ENCODE peak calls at places on chromosomes 3 and 15, in seven cellular contexts. Q is stimulated activated CD8-positive, alpha-beta memory T cell treated with anti-CD3 and anti-CD28 coated beads, Interleukin-4, amount 100 ng/mL, for 24 hours; N is activated CD8-positive, alpha-beta memory T cell treated with anti-CD3 and anti-CD28 coated beads, Interleukin-2, amount 50 U/mL, for 48 hours; P is GM04504; T is epithelial cell of esophagus; Z is WERI-Rb-1; E is stimulated activated CD4-positive, alpha-beta T cell treated with anti-CD3 and anti-CD28 coated beads, TNF-alpha, amount 100 ng/mL, for 24 hours. B is an unnamed sample.
A peak's percentile ranks its signal among the peaks of the same experiment; 100 is the strongest.

GRCh38 chr3:65334045-65334665 is 646.4 kb upstream of the ADAMTS9 start:
- DNase-seq in E (no peak), Z (peak; percentile 9), N (no peak), P (no peak), T (no peak), Q (no peak), B (no peak)

GRCh38 chr3:53026423-53027162 is 19.3 kb downstream of the SFMBT1 start:
- DNase-seq in Z (no peak), E (no peak), N (no peak), Q (no peak), T (no peak), P (no peak), B (no peak)

GRCh38 chr15:79680721-79681120 is 216.1 kb downstream of the MTHFS start:
- DNase-seq in E (no peak), T (peak; percentile 87), N (no peak), Q (no peak), P (peak; percentile 51), Z (no peak), B (no peak)

GRCh38 chr3:150106752-150107428 is 136.2 kb upstream of the PFN2 start:
- DNase-seq in Z (peak; percentile 65), E (no peak), Q (no peak), T (peak; percentile 49), P (peak; percentile 95), N (no peak), B (no peak)

GRCh38 chr3:100068758-100069345 is 45.4 kb downstream of the FILIP1L start:
- DNase-seq in E (peak; percentile 73), Q (peak; percentile 70), T (peak; percentile 78), N (peak; percentile 83), Z (peak; percentile 87), P (no peak), B (peak; percentile 45)

GRCh38 chr15:47439146-47439869 is 278.0 kb upstream of the SEMA6D start:
- DNase-seq in E (no peak), P (no peak), Q (no peak), Z (no peak), N (no peak), T (peak; percentile 46), B (no peak)

GRCh38 chr15:89750560-89751542 is at the start of gene MESP1:
- DNase-seq in Z (peak; percentile 94), Q (peak; percentile 82), N (peak; percentile 94), T (peak; percentile 87), E (peak; percentile 85), P (peak; percentile 68), B (peak; percentile 89)

GRCh38 chr3:17742837-17743659 is 617 bp upstream of the TBC1D5 start:
- DNase-seq in P (no peak), T (no peak), N (no peak), Z (no peak), Q (no peak), E (no peak), B (no peak)

GRCh38 chr15:52682776-52683175 is 3.6 kb upstream of the ATOSA start:
- DNase-seq in T (peak; percentile 41), N (no peak), Q (no peak), E (no peak), P (no peak), Z (no peak), B (no peak)

GRCh38 chr3:138068579-138069174 is 46.7 kb downstream of the DZIP1L start:
- DNase-seq in N (peak; percentile 93), P (peak; percentile 25), Q (peak; percentile 57), E (peak; percentile 77), T (peak; percentile 79), Z (peak; percentile 69), B (peak; percentile 64)

GRCh38 chr3:50068134-50068533 is 20.6 kb upstream of the RBM5 start:
- DNase-seq in Q (no peak), Z (no peak), T (no peak), N (no peak), E (no peak), P (no peak), B (no peak)

GRCh38 chr15:53910236-53910849 is 67.9 kb upstream of the UNC13C start:
- DNase-seq in T (peak; percentile 96), Q (no peak), Z (no peak), P (no peak), E (no peak), N (no peak), B (no peak)

GRCh38 chr15:101459579-101460300 is 29.8 kb downstream of the PCSK6 start:
- DNase-seq in Q (no peak), E (no peak), Z (no peak), T (no peak), P (no peak), N (no peak), B (no peak)

GRCh38 chr3:191753186-191753585 is 292.2 kb downstream of the PYDC2 start:
- DNase-seq in E (no peak), P (peak; percentile 15), Q (no peak), N (no peak), Z (no peak), T (no peak), B (no peak)

GRCh38 chr3:134927596-134927995 is 132.5 kb downstream of the EPHB1 start:
- DNase-seq in Q (no peak), P (no peak), Z (no peak), E (no peak), N (no peak), T (no peak), B (no peak)

GRCh38 chr3:72086051-72086711 is 301.2 kb upstream of the PROK2 start:
- DNase-seq in N (no peak), Z (no peak), P (no peak), E (no peak), Q (no peak), T (peak; percentile 10), B (no peak)

GRCh38 chr3:39413691-39414420 is 7.3 kb downstream of the RPSA start:
- DNase-seq in N (peak; percentile 68), Z (no peak), P (no peak), Q (no peak), T (no peak), E (no peak), B (no peak)

GRCh38 chr3:80367149-80367548 is 599.4 kb upstream of the ROBO1 start:
- DNase-seq in E (no peak), Q (no peak), Z (no peak), N (no peak), P (no peak), T (peak; percentile 2), B (no peak)

GRCh38 chr3:23312866-23313265 is 109.7 kb downstream of the UBE2E2 start:
- DNase-seq in T (no peak), P (no peak), Z (no peak), Q (no peak), E (no peak), N (no peak), B (no peak)

GRCh38 chr15:74540135-74540760 is 772 bp upstream of the ARID3B start:
- DNase-seq in E (no peak), N (no peak), T (no peak), Z (no peak), Q (no peak), P (no peak), B (no peak)

GRCh38 chr15:77904436-77904821 is 173.1 kb downstream of the TBC1D2B start:
- DNase-seq in E (no peak), P (no peak), N (no peak), Q (no peak), Z (no peak), T (no peak), B (no peak)

GRCh38 chr15:62089616-62090015 is 22.8 kb downstream of the C2CD4A start:
- DNase-seq in Q (no peak), T (peak; percentile 53), E (no peak), Z (no peak), N (no peak), P (no peak), B (no peak)

GRCh38 chr3:143849854-143850549 is 1.7 kb upstream of the SLC9A9 start:
- DNase-seq in Z (no peak), E (no peak), Q (no peak), N (no peak), P (peak; percentile 77), T (peak; percentile 91), B (no peak)

GRCh38 chr15:56038015-56038414 is 44.6 kb upstream of the NEDD4 start:
- DNase-seq in Q (no peak), N (no peak), P (no peak), T (peak; percentile 49), Z (no peak), E (no peak), B (no peak)

GRCh38 chr3:22122567-22122966 is 371.6 kb upstream of the ZNF385D start:
- DNase-seq in T (no peak), Q (no peak), N (no peak), Z (no peak), P (no peak), E (no peak), B (no peak)